ENCODE peak calls at places on chromosome 5, in seven cellular contexts. P is activated naive CD8-positive, alpha-beta T cell treated with anti-CD3 and anti-CD28 coated beads, Interleukin-2, amount 10 ng/mL, durations not matched to agents 7 days and 5 days; Z is CD4-positive, alpha-beta T cell; S is body of pancreas; R is Right ventricle myocardium superior; D is T-helper 17 cell; U is upper lobe of left lung. Q is an unnamed sample.

GRCh38 chr5:113242481-113243348 is 192.1 kb downstream of the TSSK1B start:
- ATAC-seq in P (no peak), Z (no peak), S (no peak), R (no peak), D (no peak), U (no peak), Q (no peak)

GRCh38 chr5:131296213-131296672 is 32.4 kb downstream of the CDC42SE2 start:
- ATAC-seq in P (peak), Z (peak), S (no peak), R (no peak), D (peak), U (no peak), Q (no peak)

GRCh38 chr5:153979015-153979414 is 59.7 kb downstream of the FAM114A2 start:
- ATAC-seq in P (no peak), Z (no peak), S (no peak), R (no peak), D (no peak), U (no peak), Q (no peak)

GRCh38 chr5:76638466-76638865 is 15.3 kb upstream of the F2RL2 start:
- ATAC-seq in P (no peak), Z (no peak), S (no peak), R (no peak), D (no peak), U (no peak), Q (no peak)

GRCh38 chr5:73673161-73673591 is 47.2 kb downstream of the ARHGEF28 start:
- ATAC-seq in P (no peak), Z (no peak), S (peak), R (no peak), D (no peak), U (peak), Q (no peak)

GRCh38 chr5:50967388-50968039 is 301.1 kb downstream of the PARP8 start:
- ATAC-seq in P (no peak), Z (no peak), S (peak), R (no peak), D (no peak), U (peak), Q (no peak)

GRCh38 chr5:68458416-68458815 is 242.9 kb downstream of the PIK3R1 start:
- ATAC-seq in P (peak), Z (peak), S (no peak), R (no peak), D (peak), U (no peak), Q (no peak)

GRCh38 chr5:31948006-31948405 is 226.1 kb downstream of the GOLPH3 start:
- ATAC-seq in P (no peak), Z (no peak), S (no peak), R (no peak), D (no peak), U (no peak), Q (no peak)

GRCh38 chr5:134345996-134346395 is 21.0 kb downstream of the CDKL3 start:
- ATAC-seq in P (no peak), Z (no peak), S (no peak), R (no peak), D (no peak), U (no peak), Q (no peak)

GRCh38 chr5:61148516-61148915 is 13.8 kb downstream of the SMIM15 start:
- ATAC-seq in P (no peak), Z (no peak), S (no peak), R (no peak), D (no peak), U (no peak), Q (no peak)

GRCh38 chr5:150801117-150801927 is 22.8 kb downstream of the SMIM3 start:
- ATAC-seq in P (peak), Z (peak), S (peak), R (peak), D (peak), U (peak), Q (no peak)

GRCh38 chr5:50863771-50864170 is 197.3 kb downstream of the PARP8 start:
- ATAC-seq in P (no peak), Z (no peak), S (no peak), R (no peak), D (no peak), U (no peak), Q (no peak)